ENCODE peak calls at places on chromosomes 16 and 17, in nine cellular contexts. J is dorsolateral prefrontal cortex, Q is SK-N-SH, T is mucosa of descending colon, I is ovary, W is upper lobe of right lung, G is HL-60, Z is sigmoid colon, B is kidney epithelial cell. A is an unnamed sample.

GRCh38 chr16:27767971-27768591 is 218.1 kb downstream of the KATNIP start:
- DNase-seq in J (no peak), Q (no peak), T (no peak), I (no peak), W (peak), G (no peak), Z (no peak), B (no peak), A (no peak)

GRCh38 chr17:56395787-56396186 is 197.7 kb upstream of the NOG start:
- DNase-seq in J (no peak), Q (no peak), T (no peak), I (no peak), W (no peak), G (no peak), Z (no peak), B (no peak), A (no peak)

GRCh38 chr17:7560172-7561027 is 1.3 kb upstream of the SENP3 start:
- DNase-seq in J (peak), Q (peak), T (peak), I (peak), W (peak), G (peak), Z (peak), B (no peak), A (no peak)

GRCh38 chr16:81004646-81005353 is 1.9 kb downstream of the CMC2 start:
- DNase-seq in J (no peak), Q (peak), T (no peak), I (no peak), W (no peak), G (peak), Z (no peak), B (no peak), A (no peak)

GRCh38 chr17:8488491-8488890 is 52.8 kb downstream of the NDEL1 start:
- DNase-seq in J (peak), Q (no peak), T (no peak), I (no peak), W (peak), G (no peak), Z (no peak), B (no peak), A (no peak)

GRCh38 chr16:27244363-27244755 is 24.2 kb downstream of the NSMCE1 start:
- DNase-seq in J (no peak), Q (no peak), T (no peak), I (no peak), W (peak), G (no peak), Z (peak), B (no peak), A (no peak)

GRCh38 chr16:56576585-56577299 is 11.9 kb downstream of the MT4 start:
- DNase-seq in J (no peak), Q (peak), T (peak), I (peak), W (peak), G (peak), Z (peak), B (no peak), A (no peak)

GRCh38 chr16:90020838-90021382 is 1.7 kb upstream of the DBNDD1 start:
- DNase-seq in J (peak), Q (peak), T (no peak), I (no peak), W (no peak), G (no peak), Z (no peak), B (no peak), A (no peak)

GRCh38 chr17:11140028-11140427 is 101.0 kb upstream of the SHISA6 start:
- DNase-seq in J (peak), Q (no peak), T (no peak), I (no peak), W (no peak), G (no peak), Z (no peak), B (no peak), A (no peak)

GRCh38 chr17:20852541-20853370 is 190.1 kb downstream of the USP22 start:
- DNase-seq in J (peak), Q (peak), T (no peak), I (peak), W (no peak), G (peak), Z (peak), B (no peak), A (no peak)

GRCh38 chr17:67515490-67516088 is 138.5 kb downstream of the PITPNC1 start:
- DNase-seq in J (no peak), Q (no peak), T (no peak), I (no peak), W (no peak), G (no peak), Z (no peak), B (no peak), A (no peak)

GRCh38 chr17:56540791-56541190 is 52.7 kb upstream of the NOG start:
- DNase-seq in J (no peak), Q (no peak), T (no peak), I (no peak), W (no peak), G (no peak), Z (no peak), B (no peak), A (no peak)

GRCh38 chr17:79785017-79785899 is 7.3 kb downstream of the CBX2 start:
- DNase-seq in J (no peak), Q (no peak), T (no peak), I (no peak), W (no peak), G (no peak), Z (no peak), B (no peak), A (no peak)

GRCh38 chr17:34987232-34987631 is 6.9 kb downstream of the LIG3 start:
- DNase-seq in J (no peak), Q (no peak), T (no peak), I (no peak), W (no peak), G (no peak), Z (no peak), B (no peak), A (no peak)

GRCh38 chr17:49727353-49727752 is 19.6 kb upstream of the SLC35B1 start:
- DNase-seq in J (no peak), Q (no peak), T (no peak), I (no peak), W (no peak), G (no peak), Z (no peak), B (no peak), A (no peak)

GRCh38 chr16:75244844-75245758 is 6.3 kb downstream of the BCAR1 start:
- DNase-seq in J (peak), Q (peak), T (peak), I (peak), W (peak), G (no peak), Z (peak), B (peak), A (peak)

DNA sequence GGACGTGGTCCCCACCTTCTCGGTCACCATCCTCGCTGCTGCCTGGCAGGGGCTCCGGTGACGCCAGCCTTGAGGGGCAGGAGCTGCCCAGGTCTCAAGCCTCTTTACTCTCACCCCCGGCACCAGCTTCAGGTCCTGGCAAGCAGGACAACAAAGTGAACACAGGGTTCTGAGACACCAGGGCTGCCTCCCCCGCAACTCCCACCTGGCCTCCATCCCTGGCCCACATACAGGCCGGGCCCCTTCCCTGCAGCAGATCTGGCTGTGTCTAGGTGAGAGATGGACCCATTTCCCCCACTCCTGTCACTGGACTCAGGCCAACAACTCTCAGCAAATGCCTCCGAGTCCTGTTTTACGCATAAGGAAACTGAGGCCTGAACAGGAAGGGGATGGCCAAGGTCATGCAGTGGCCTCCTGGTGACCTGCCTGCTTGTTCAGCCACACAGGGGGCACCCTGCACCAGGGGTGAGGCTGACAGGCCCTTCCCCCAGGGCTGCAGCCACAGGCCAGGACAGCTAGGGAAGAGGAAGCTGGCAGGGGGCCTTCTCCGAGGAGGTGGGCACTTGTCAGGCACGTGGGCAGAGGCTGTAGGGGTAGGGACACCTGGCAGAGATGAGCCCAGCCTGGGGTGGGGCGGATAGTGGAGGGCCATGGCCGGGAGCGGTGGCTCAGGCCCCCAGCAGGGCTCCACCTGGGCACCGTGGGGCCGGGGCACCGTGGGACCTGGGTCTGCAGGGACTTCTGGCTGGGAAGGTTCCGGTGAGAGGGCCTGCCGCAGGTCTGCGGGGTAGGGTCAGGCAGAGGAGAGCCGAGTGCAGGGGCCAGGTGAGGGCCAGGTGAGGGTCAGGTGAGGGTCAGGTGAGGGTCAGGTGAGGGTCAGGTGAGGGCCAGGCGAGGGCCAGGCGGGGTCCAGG is 46.7 kb upstream of the PVALEF start:
- DNase-seq in J (no peak), Q (no peak), T (no peak), I (no peak), W (no peak), G (no peak), Z (no peak), B (no peak), A (no peak)
- TF ChIP-seq CTCF in J (no peak), Q (no peak), T (no peak), I (no peak), W (no peak), G (no peak), Z (no peak), B (no peak), A (no peak)

GRCh38 chr17:82876602-82877391 is 37.0 kb upstream of the ZNF750 start:
- DNase-seq in J (peak), Q (peak), T (peak), I (peak), W (peak), G (peak), Z (peak), B (no peak), A (no peak)
- TF ChIP-seq CTCF in J (no peak), Q (peak), T (no peak), I (peak), W (peak), G (no peak), Z (peak), B (peak), A (peak)

DNA sequence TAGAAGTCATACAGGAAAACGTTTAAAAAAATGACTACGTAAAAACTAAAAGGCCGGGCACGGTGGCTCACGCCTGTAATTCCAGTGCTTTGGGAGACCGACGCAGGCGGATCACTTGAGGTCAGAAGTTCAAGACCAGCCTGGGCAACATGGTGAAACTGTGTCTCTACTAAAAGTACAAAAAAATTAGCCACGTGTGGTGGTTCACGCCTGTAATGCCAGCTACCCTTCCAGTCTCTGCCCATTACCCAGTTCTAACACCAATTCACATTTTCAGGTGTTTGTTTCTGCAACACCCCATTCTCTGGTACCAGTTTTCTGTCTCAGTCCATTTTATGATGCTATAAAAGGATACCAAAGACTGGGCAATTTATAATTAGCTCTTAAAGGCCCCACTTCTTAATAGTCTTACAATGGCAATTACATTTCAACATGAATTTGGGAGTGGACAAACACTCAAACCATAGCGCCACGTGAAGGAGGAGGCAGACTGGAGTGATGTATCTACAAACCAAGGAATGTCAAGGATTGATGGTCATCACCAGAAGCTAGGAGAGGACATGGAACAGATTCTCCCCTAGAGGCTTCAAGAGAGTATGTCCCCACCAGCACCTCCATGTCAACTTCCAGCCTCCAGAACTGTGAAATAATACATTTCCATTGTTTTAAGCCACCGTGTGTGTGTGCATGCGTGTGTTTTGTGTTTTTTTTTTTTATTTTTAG is 791 bp upstream of the C17orf75 start:
- DNase-seq in J (no peak), Q (no peak), T (no peak), I (no peak), W (no peak), G (no peak), Z (no peak), B (no peak), A (no peak)
- TF ChIP-seq CTCF in J (no peak), Q (no peak), T (no peak), I (no peak), W (no peak), G (no peak), Z (no peak), B (no peak), A (no peak)

DNA sequence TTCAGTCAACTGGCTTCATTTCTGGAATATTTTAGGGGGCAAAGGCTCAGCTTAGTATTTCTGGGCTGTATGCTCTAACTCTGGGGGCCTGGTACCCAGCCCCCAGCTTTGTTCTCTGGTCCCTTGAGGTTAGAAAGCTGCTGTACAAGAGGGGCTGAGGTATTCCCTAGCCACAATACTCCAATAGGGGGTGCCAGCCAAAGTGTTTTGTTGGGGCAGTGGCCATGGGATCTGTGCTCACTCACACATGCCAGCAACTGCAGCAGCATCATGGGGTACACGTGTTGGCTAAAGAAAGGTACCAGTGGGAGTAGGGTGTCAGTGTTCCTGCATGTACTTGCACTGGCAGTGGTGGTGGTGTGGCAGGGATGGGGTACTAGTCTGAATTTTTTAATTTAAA is 257.3 kb downstream of the CA10 start:
- DNase-seq in J (no peak), Q (no peak), T (no peak), I (no peak), W (no peak), G (no peak), Z (no peak), B (no peak), A (no peak)
- TF ChIP-seq CTCF in J (no peak), Q (no peak), T (no peak), I (no peak), W (no peak), G (no peak), Z (no peak), B (no peak), A (no peak)

DNA sequence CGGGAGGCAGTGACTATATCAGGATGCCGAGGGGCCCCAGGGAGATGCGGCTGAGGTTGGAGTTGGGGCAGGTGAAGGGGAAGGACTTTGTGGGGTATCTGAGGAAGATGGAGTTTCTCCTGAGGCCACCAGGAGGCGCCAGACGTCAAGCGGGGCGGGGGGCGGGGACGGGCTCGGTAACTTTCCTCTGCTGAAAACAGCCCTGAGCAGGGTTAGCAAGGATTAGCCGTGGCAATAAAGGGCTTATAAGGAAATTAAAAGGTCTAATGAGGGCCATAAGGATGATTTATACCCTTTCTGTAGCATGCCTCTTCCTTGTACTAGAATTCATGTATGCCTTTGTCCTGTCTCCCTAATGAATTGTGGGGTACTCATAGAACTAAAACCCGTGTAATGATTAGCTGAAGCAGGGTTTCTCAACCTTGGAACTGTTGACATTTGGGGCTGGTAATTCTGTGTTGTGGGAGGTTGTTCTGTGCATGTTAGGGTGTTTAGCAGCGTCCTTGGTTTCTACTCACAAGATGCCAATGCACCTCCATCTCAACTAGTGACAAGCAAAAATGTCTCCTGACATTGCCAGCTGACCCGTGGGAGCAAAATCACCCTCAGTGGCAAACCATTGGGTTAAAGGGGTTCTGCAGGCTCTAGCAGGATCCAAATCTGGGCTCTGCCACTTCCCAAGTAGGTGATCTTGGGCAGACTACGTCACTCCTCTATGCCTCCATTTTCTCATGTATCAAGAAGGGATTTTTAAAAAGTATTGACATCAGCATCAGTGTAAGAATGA is 74.8 kb upstream of the GRIN2A start:
- DNase-seq in J (no peak), Q (peak), T (peak), I (peak), W (no peak), G (no peak), Z (no peak), B (no peak), A (no peak)
- TF ChIP-seq CTCF in J (peak), Q (peak), T (peak), I (peak), W (peak), G (peak), Z (peak), B (peak), A (peak)

DNA sequence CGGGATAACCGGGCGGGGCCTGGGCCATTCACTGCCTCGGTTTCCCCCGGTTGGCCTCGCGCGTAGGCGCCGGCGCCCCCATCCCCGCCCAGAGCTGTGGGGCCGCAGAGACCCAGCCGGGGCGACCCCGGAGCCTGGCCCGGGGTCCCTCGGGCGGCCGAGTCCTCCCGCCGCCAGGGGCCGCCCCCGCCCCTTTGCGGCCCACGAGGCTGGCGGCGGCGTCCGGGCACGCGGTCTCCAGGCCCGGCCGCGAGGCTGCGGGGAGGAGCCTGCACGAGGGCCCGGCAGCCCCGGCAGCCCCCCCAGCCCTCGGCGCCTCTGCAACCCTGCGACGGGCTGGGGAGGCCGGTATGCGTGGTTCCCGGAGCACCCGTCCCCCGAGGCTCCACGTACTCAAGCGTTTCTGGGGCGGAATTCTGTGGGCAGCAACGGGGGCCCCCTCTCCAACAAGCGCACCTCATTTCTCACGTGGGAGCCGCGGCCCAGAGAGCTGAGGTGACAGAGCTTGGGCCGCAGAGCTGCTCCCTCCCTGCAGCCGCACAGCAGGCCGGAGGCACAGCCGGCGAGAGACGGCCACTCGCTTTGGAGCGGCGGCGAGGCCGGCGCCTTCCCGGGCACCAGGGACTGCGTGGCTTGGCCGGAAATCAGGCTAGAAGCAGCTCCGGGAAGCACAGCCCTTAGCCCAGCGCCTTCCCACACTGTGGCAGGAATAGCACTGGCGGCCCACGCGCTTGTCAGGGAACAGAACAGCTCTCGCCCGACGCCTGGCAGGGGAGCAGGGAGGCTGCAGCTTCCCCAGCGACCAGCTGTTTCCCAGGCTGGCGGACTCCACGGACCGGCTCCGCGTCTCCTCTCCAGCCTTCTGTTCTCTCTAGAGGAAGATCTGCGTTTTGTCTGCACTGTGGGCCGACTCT is 860 bp upstream of the LIMD2 start:
- DNase-seq in J (peak), Q (peak), T (peak), I (peak), W (peak), G (peak), Z (peak), B (no peak), A (no peak)
- TF ChIP-seq CTCF in J (no peak), Q (peak), T (no peak), I (peak), W (peak), G (no peak), Z (peak), B (no peak), A (no peak)

A was measured in BJ.